ENCODE peak calls at places on chromosomes 12 and 14, in eight cellular contexts. G is adrenal gland, P is heart left ventricle, S is SK-N-SH, V is Peyer's patch, Y is astrocyte of the cerebellum, A is choroid plexus epithelial cell, C is tibial artery. T is an unnamed sample.

GRCh38 chr14:23376477-23377200 is at the start of gene CMTM5:
- DNase-seq in G (no peak), Y (no peak), A (no peak), V (no peak), P (peak; percentile 58), S (no peak), C (no peak), T (no peak)

GRCh38 chr12:79298511-79298910 is 392.3 kb downstream of the PAWR start:
- DNase-seq in Y (no peak), C (no peak), P (no peak), S (no peak), A (peak; percentile 38), G (no peak), V (no peak), T (no peak)

GRCh38 chr12:57522887-57523705 is 472 bp downstream of the MBD6 start:
- DNase-seq in G (peak; percentile 76), A (peak; percentile 69), V (peak; percentile 77), P (peak; percentile 77), C (peak; percentile 85), Y (no peak), S (no peak), T (no peak)

GRCh38 chr12:95205685-95206084 is 11.6 kb downstream of the FGD6 start:
- DNase-seq in P (peak; percentile 33), A (peak; percentile 93), S (no peak), C (no peak), G (peak; percentile 60), V (no peak), Y (peak; percentile 71), T (no peak)

GRCh38 chr12:53798575-53798974 is 46.8 kb upstream of the CISTR start:
- DNase-seq in Y (no peak), G (no peak), P (no peak), S (no peak), V (no peak), A (no peak), C (no peak), T (no peak)

GRCh38 chr14:103899316-103899715 is 28.9 kb upstream of the TDRD9 start:
- DNase-seq in A (no peak), Y (no peak), V (no peak), S (peak; percentile 32), C (no peak), G (no peak), P (no peak), T (no peak)

GRCh38 chr12:2652401-2653081 is 142.2 kb upstream of the FKBP4 start:
- DNase-seq in G (no peak), P (no peak), C (no peak), Y (no peak), A (no peak), S (peak; percentile 41), V (no peak), T (no peak)

GRCh38 chr12:389138-390096 is at the start of gene KDM5A:
- DNase-seq in S (peak; percentile 91), G (peak; percentile 93), P (peak; percentile 94), A (peak; percentile 97), C (peak; percentile 94), Y (peak; percentile 88), V (peak; percentile 96), T (peak; percentile 77)

GRCh38 chr12:67355428-67356385 is 86.5 kb downstream of the CAND1 start:
- DNase-seq in S (peak; percentile 40), C (no peak), P (no peak), Y (peak; percentile 54), G (peak; percentile 13), A (peak; percentile 83), V (no peak), T (no peak)

GRCh38 chr14:43647302-43647701 is 859.8 kb downstream of the FSCB start:
- DNase-seq in G (no peak), A (no peak), S (no peak), Y (no peak), V (no peak), P (no peak), C (no peak), T (no peak)
- TF ChIP-seq CTCF in G (no peak), A (no peak), S (no peak), Y (no peak), V (no peak), P (no peak), C (no peak), T (no peak)

GRCh38 chr14:60738843-60739508 is 4.4 kb downstream of the MNAT1 start:
- DNase-seq in P (no peak), V (no peak), C (no peak), S (no peak), A (peak; percentile 18), Y (no peak), G (peak; percentile 35), T (no peak)

GRCh38 chr14:60732840-60733483 is 1.6 kb upstream of the MNAT1 start:
- DNase-seq in C (no peak), S (no peak), V (no peak), A (no peak), Y (no peak), G (no peak), P (no peak), T (no peak)

GRCh38 chr14:60734465-60735242 is at the start of gene MNAT1:
- DNase-seq in A (peak; percentile 92), Y (peak; percentile 74), P (peak; percentile 76), G (peak; percentile 75), V (peak; percentile 81), C (peak; percentile 87), S (peak; percentile 79), T (peak; percentile 54)

GRCh38 chr14:60736494-60736893 is 1.9 kb downstream of the MNAT1 start:
- DNase-seq in S (no peak), G (no peak), Y (peak; percentile 42), P (no peak), C (no peak), A (peak; percentile 85), V (no peak), T (no peak)
- H3K4me3 ChIP-seq in S (peak overlapping the region; percentile 99), G (no peak overlapping the region), Y (peak overlapping the region; percentile 79), P (no peak overlapping the region), C (no peak overlapping the region), A (peak overlapping the region; percentile 25), V (no peak overlapping the region), T (peak overlapping the region; percentile 96)

DNA sequence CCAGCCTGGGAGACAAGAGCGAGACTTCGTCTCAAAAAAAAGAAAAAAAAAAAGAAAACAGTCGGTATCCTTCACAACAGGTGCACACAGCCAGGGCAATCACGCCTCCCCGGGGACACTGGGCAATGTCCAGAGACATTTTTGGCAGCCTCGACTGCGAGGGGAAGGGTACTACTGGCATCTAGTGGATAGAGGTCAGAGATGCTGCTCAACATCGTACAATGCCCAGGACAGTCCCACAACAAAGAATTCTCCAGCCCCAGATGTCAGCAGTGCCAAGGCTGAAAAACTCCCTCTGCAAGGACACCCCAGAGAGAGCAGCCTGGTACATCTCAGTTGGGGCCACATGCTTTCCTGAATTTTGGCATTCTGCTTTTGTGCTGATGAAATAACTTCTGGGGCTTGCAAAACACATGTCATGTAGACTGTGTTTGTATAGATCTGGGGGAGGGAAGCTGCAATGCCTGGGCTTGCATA is 21.5 kb downstream of the ALDH2 start:
- DNase-seq in C (no peak), A (peak; percentile 47), G (peak; percentile 76), Y (no peak), P (peak; percentile 67), V (peak; percentile 65), S (peak; percentile 48), T (no peak)
- TF ChIP-seq CTCF in C (peak; percentile 26), A (peak; percentile 59), G (peak; percentile 50), Y (peak; percentile 39), P (peak; percentile 19), V (no peak), S (no peak), T (peak; percentile 38)

GRCh38 chr12:114686421-114687268 is 2.7 kb upstream of the TBX3 start:
- DNase-seq in Y (no peak), S (no peak), C (no peak), V (no peak), A (no peak), G (no peak), P (no peak), T (no peak)

GRCh38 chr12:114688256-114688845 is 4.4 kb upstream of the TBX3 start:
- DNase-seq in S (no peak), C (no peak), V (no peak), Y (no peak), A (no peak), G (no peak), P (no peak), T (no peak)

GRCh38 chr12:114687802-114688201 is 3.8 kb upstream of the TBX3 start:
- DNase-seq in Y (no peak), S (no peak), V (no peak), G (no peak), P (no peak), A (no peak), C (no peak), T (no peak)

GRCh38 chr12:114685869-114686268 is 1.9 kb upstream of the TBX3 start:
- DNase-seq in V (no peak), S (no peak), G (no peak), P (no peak), A (no peak), C (no peak), Y (no peak), T (no peak)

GRCh38 chr12:114687269-114687605 is 3.3 kb upstream of the TBX3 start:
- DNase-seq in Y (no peak), V (no peak), C (no peak), P (no peak), G (no peak), S (no peak), A (no peak), T (no peak)
- H3K4me3 ChIP-seq in Y (no peak overlapping the region), V (no peak overlapping the region), C (no peak overlapping the region), P (no peak overlapping the region), G (no peak overlapping the region), S (no peak overlapping the region), A (no peak overlapping the region), T (peak overlapping the region; percentile 73)

GRCh38 chr14:100202712-100203111 is 36.2 kb upstream of the YY1 start:
- DNase-seq in A (no peak), S (no peak), Y (no peak), P (no peak), V (no peak), C (no peak), G (no peak), T (no peak)

GRCh38 chr14:100199240-100199860 is 39.6 kb upstream of the YY1 start:
- DNase-seq in G (no peak), P (no peak), A (no peak), C (no peak), Y (no peak), S (no peak), V (no peak), T (no peak)

GRCh38 chr14:100200311-100200710 is 38.6 kb upstream of the YY1 start:
- DNase-seq in P (no peak), Y (no peak), C (no peak), V (no peak), G (no peak), A (no peak), S (no peak), T (no peak)

GRCh38 chr14:100203146-100203545 is 35.8 kb upstream of the YY1 start:
- DNase-seq in A (no peak), C (no peak), G (no peak), S (no peak), V (no peak), Y (no peak), P (no peak), T (no peak)

DNA sequence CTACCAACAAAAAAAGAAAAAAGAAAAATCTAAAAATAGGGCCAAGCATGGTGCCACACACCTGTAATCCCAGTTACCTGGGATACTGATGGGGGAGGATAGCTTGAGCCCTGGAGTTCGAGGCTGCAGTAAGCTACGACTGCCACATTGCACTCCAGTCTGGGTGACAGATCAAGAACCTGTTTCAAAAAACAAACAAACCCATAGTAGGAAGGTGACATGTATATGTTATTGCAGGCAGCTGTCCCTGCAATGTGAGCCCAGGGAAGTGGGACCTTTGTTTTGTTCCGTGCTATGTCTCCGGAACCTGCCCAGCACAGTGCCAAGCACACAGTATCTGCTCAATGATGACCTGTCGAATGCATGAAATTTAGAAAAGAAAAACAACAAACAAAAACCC is 37.2 kb upstream of the YY1 start:
- DNase-seq in S (no peak), G (no peak), A (no peak), V (no peak), P (no peak), Y (no peak), C (no peak), T (no peak)
- TF ChIP-seq CTCF in S (no peak), G (no peak), A (no peak), V (no peak), P (no peak), Y (no peak), C (no peak), T (no peak)